ENCODE peak calls at places on chromosomes 16 and 17, in seven cellular contexts. One of them, this sample, is unnamed.

GRCh38 chr17:68295086-68295485 is 3.8 kb downstream of the ARSG start:
- DNase-seq in HFF-Myc: no peak
- DNase-seq in A549: no peak
- DNase-seq in fibroblast of lung: no peak
- DNase-seq in AG10803: no peak
- DNase-seq in body of pancreas: no peak
- DNase-seq in tibial nerve: no peak
- DNase-seq in this sample: no peak

GRCh38 chr17:72305472-72305871 is 184.7 kb downstream of the SOX9 start:
- DNase-seq in HFF-Myc: no peak
- DNase-seq in AG10803: no peak
- DNase-seq in tibial nerve: no peak
- DNase-seq in fibroblast of lung: no peak
- DNase-seq in A549: no peak
- DNase-seq in body of pancreas: no peak
- DNase-seq in this sample: no peak

GRCh38 chr17:38358586-38359513 is 7.2 kb downstream of the SOCS7 start:
- DNase-seq in AG10803: peak; percentile 36
- DNase-seq in tibial nerve: no peak
- DNase-seq in body of pancreas: no peak
- DNase-seq in fibroblast of lung: no peak
- DNase-seq in HFF-Myc: no peak
- DNase-seq in A549: no peak
- DNase-seq in this sample: no peak

GRCh38 chr17:50347087-50347893 is 1.4 kb downstream of the XYLT2 start:
- DNase-seq in HFF-Myc: no peak
- DNase-seq in fibroblast of lung: no peak
- DNase-seq in A549: no peak
- DNase-seq in tibial nerve: no peak
- DNase-seq in body of pancreas: no peak
- DNase-seq in AG10803: no peak
- DNase-seq in this sample: no peak

GRCh38 chr17:50102164-50102991 is 7.2 kb downstream of the PDK2 start:
- DNase-seq in HFF-Myc: no peak
- DNase-seq in AG10803: no peak
- DNase-seq in A549: no peak
- DNase-seq in body of pancreas: peak; percentile 97
- DNase-seq in fibroblast of lung: no peak
- DNase-seq in tibial nerve: no peak
- DNase-seq in this sample: no peak

GRCh38 chr17:19360772-19361171 is 1.8 kb downstream of the B9D1 start:
- DNase-seq in A549: no peak
- DNase-seq in body of pancreas: no peak
- DNase-seq in HFF-Myc: no peak
- DNase-seq in fibroblast of lung: no peak
- DNase-seq in tibial nerve: no peak
- DNase-seq in AG10803: no peak
- DNase-seq in this sample: no peak

GRCh38 chr17:57552114-57552601 is 192.9 kb downstream of the CCDC182 start:
- DNase-seq in body of pancreas: no peak
- DNase-seq in A549: no peak
- DNase-seq in tibial nerve: no peak
- DNase-seq in AG10803: no peak
- DNase-seq in fibroblast of lung: peak; percentile 34
- DNase-seq in HFF-Myc: no peak
- DNase-seq in this sample: peak; percentile 57

GRCh38 chr16:25063102-25063501 is 47.9 kb upstream of the ARHGAP17 start:
- DNase-seq in fibroblast of lung: no peak
- DNase-seq in tibial nerve: no peak
- DNase-seq in AG10803: no peak
- DNase-seq in body of pancreas: no peak
- DNase-seq in HFF-Myc: no peak
- DNase-seq in A549: no peak
- DNase-seq in this sample: no peak

GRCh38 chr17:75595284-75595918 is 7.8 kb downstream of the MYO15B start:
- DNase-seq in AG10803: no peak
- DNase-seq in HFF-Myc: no peak
- DNase-seq in tibial nerve: no peak
- DNase-seq in fibroblast of lung: no peak
- DNase-seq in A549: no peak
- DNase-seq in body of pancreas: no peak
- DNase-seq in this sample: no peak

GRCh38 chr17:42472709-42473521 is 14.2 kb downstream of the ATP6V0A1 start:
- DNase-seq in AG10803: peak; percentile 97
- DNase-seq in HFF-Myc: no peak
- DNase-seq in fibroblast of lung: peak; percentile 78
- DNase-seq in tibial nerve: no peak
- DNase-seq in A549: peak; percentile 45
- DNase-seq in body of pancreas: no peak
- DNase-seq in this sample: peak; percentile 89

GRCh38 chr17:56021681-56022205 is 131.5 kb upstream of the ANKFN1 start:
- DNase-seq in body of pancreas: no peak
- DNase-seq in tibial nerve: no peak
- DNase-seq in fibroblast of lung: no peak
- DNase-seq in AG10803: no peak
- DNase-seq in A549: no peak
- DNase-seq in HFF-Myc: no peak
- DNase-seq in this sample: no peak

GRCh38 chr16:84277244-84277823 is 17.3 kb upstream of the WFDC1 start:
- DNase-seq in body of pancreas: peak; percentile 66
- DNase-seq in A549: peak; percentile 59
- DNase-seq in tibial nerve: peak; percentile 78
- DNase-seq in HFF-Myc: no peak
- DNase-seq in AG10803: peak; percentile 36
- DNase-seq in fibroblast of lung: peak; percentile 60
- DNase-seq in this sample: peak; percentile 63

GRCh38 chr17:45650601-45651000 is 133.5 kb upstream of the CRHR1 start:
- DNase-seq in HFF-Myc: no peak
- DNase-seq in fibroblast of lung: no peak
- DNase-seq in body of pancreas: no peak
- DNase-seq in A549: no peak
- DNase-seq in AG10803: no peak
- DNase-seq in tibial nerve: no peak
- DNase-seq in this sample: no peak

DNA sequence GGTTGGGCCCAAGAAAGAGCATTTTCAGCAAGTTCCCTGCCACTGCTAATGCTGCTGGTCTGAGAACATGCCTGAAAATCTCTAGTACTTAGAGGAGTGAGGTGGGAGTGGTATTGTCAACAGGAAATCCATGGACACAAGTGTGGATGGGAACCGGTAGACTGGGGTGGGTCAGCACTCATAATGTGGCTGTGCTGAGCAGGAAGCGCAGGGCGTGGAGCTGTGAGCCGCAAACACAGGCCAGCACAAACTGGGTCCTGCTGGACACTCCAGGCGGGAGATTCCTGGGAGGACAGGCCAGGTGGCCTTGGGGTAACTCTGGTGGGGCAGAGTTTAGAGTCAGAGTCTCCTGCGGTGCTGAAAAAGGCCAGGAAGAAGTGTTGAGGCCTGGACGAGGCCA is 62.5 kb downstream of the BANP start:
- DNase-seq in body of pancreas: no peak
- DNase-seq in fibroblast of lung: no peak
- DNase-seq in tibial nerve: no peak
- DNase-seq in A549: no peak
- DNase-seq in AG10803: no peak
- DNase-seq in HFF-Myc: no peak
- DNase-seq in this sample: no peak
- H3K4me3 ChIP-seq in body of pancreas: no peak overlapping the region
- H3K4me3 ChIP-seq in fibroblast of lung: no peak overlapping the region
- H3K4me3 ChIP-seq in tibial nerve: no peak overlapping the region
- H3K4me3 ChIP-seq in A549: no peak overlapping the region
- H3K4me3 ChIP-seq in AG10803: no peak overlapping the region
- H3K4me3 ChIP-seq in HFF-Myc: no peak overlapping the region
- H3K4me3 ChIP-seq in this sample: no peak overlapping the region

GRCh38 chr17:15092261-15092660 is 172.9 kb downstream of the PMP22 start:
- DNase-seq in fibroblast of lung: no peak
- DNase-seq in HFF-Myc: no peak
- DNase-seq in body of pancreas: no peak
- DNase-seq in A549: no peak
- DNase-seq in AG10803: no peak
- DNase-seq in tibial nerve: no peak
- DNase-seq in this sample: no peak

GRCh38 chr17:15092762-15093161 is 172.4 kb downstream of the PMP22 start:
- DNase-seq in HFF-Myc: peak; percentile 26
- DNase-seq in body of pancreas: no peak
- DNase-seq in tibial nerve: no peak
- DNase-seq in A549: no peak
- DNase-seq in AG10803: peak; percentile 38
- DNase-seq in fibroblast of lung: peak; percentile 32
- DNase-seq in this sample: peak; percentile 59

GRCh38 chr17:15090533-15090932 is 174.6 kb downstream of the PMP22 start:
- DNase-seq in fibroblast of lung: no peak
- DNase-seq in A549: no peak
- DNase-seq in HFF-Myc: no peak
- DNase-seq in tibial nerve: no peak
- DNase-seq in AG10803: no peak
- DNase-seq in body of pancreas: no peak
- DNase-seq in this sample: no peak

GRCh38 chr17:15087946-15088345 is 177.2 kb downstream of the PMP22 start:
- DNase-seq in fibroblast of lung: no peak
- DNase-seq in AG10803: no peak
- DNase-seq in A549: no peak
- DNase-seq in body of pancreas: no peak
- DNase-seq in tibial nerve: no peak
- DNase-seq in HFF-Myc: no peak
- DNase-seq in this sample: no peak

GRCh38 chr17:15091825-15092224 is 173.3 kb downstream of the PMP22 start:
- DNase-seq in A549: peak; percentile 26
- DNase-seq in tibial nerve: no peak
- DNase-seq in HFF-Myc: no peak
- DNase-seq in fibroblast of lung: peak; percentile 12
- DNase-seq in body of pancreas: no peak
- DNase-seq in AG10803: no peak
- DNase-seq in this sample: peak; percentile 11
- TF ChIP-seq CTCF in A549: peak; percentile 23
- TF ChIP-seq CTCF in tibial nerve: no peak
- TF ChIP-seq CTCF in HFF-Myc: peak; percentile 30
- TF ChIP-seq CTCF in fibroblast of lung: peak; percentile 16
- TF ChIP-seq CTCF in body of pancreas: no peak
- TF ChIP-seq CTCF in AG10803: no peak
- TF ChIP-seq CTCF in this sample: peak; percentile 31

DNA sequence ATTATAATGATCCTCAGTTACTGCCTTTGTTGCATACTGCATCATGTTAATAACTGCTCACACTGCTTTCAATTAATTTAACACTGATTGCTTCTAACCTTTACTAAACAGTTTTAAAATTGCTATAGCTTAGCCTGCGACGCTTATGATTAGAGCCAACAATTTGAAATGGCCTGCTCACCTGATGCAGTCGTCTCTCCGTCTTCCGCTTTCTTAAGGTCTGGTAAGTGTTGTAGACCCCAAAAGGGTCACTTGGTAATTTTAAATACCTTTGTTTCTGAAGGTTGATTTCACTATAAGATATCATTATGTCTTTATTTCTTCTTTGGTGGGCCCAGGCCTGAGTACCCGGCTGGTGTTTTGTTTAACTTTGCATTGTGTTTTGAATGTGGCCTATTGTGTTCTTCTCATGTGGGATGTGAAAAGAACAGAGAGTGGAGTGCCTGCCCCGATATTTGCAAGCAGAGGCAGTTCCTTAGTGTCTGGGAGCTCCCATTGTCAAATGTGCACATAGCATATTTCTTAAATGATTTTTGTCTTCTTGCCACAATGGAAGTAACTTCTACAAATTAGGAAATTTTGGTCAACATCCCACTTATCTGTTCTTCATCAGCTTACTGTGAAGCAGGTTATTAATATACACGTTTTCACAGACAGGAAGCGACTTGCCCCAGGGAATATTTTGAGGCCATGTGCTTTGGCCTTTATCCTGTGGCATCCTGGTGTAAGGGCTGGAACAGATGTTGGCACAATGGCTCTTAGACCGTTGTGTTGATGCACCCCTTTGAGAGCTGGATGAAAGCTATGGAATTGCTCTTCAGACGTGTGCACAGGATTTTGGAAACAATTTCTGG is 2.9 kb downstream of the PHKB start:
- DNase-seq in A549: no peak
- DNase-seq in body of pancreas: no peak
- DNase-seq in HFF-Myc: no peak
- DNase-seq in fibroblast of lung: no peak
- DNase-seq in tibial nerve: no peak
- DNase-seq in AG10803: peak; percentile 16
- DNase-seq in this sample: no peak
- H3K4me3 ChIP-seq in A549: no peak overlapping the region
- H3K4me3 ChIP-seq in body of pancreas: no peak overlapping the region
- H3K4me3 ChIP-seq in HFF-Myc: no peak overlapping the region
- H3K4me3 ChIP-seq in fibroblast of lung: no peak overlapping the region
- H3K4me3 ChIP-seq in tibial nerve: no peak overlapping the region
- H3K4me3 ChIP-seq in AG10803: no peak overlapping the region
- H3K4me3 ChIP-seq in this sample: no peak overlapping the region

DNA sequence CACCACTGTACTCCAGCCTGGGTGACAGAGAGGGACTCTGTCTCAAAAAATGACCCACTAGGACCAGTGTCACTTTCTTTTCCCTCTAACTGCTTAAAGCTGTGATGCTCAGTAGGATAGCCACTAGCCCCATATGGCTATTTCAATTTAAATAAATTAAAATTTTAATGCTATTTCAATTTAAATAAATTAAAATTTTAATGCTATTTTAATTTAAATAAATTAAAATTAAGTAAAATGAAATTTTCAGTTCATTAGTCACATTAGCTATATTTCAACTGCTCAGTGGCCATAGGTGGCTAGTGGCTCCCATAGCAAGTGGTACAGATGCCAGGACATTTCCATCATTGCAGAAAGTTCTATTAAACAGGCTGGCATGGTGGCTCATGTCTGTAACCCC is 43.0 kb downstream of the NLRC5 start:
- DNase-seq in AG10803: no peak
- DNase-seq in fibroblast of lung: no peak
- DNase-seq in A549: no peak
- DNase-seq in body of pancreas: no peak
- DNase-seq in HFF-Myc: no peak
- DNase-seq in tibial nerve: no peak
- DNase-seq in this sample: no peak
- TF ChIP-seq CTCF in AG10803: no peak
- TF ChIP-seq CTCF in fibroblast of lung: no peak
- TF ChIP-seq CTCF in A549: no peak
- TF ChIP-seq CTCF in body of pancreas: no peak
- TF ChIP-seq CTCF in HFF-Myc: no peak
- TF ChIP-seq CTCF in tibial nerve: no peak
- TF ChIP-seq CTCF in this sample: no peak

GRCh38 chr16:10988164-10988803 is 43.9 kb downstream of the CLEC16A start:
- DNase-seq in A549: no peak
- DNase-seq in fibroblast of lung: no peak
- DNase-seq in AG10803: no peak
- DNase-seq in body of pancreas: no peak
- DNase-seq in tibial nerve: no peak
- DNase-seq in HFF-Myc: no peak
- DNase-seq in this sample: no peak

GRCh38 chr16:10990378-10990777 is 46.0 kb downstream of the CLEC16A start:
- DNase-seq in HFF-Myc: no peak
- DNase-seq in tibial nerve: no peak
- DNase-seq in fibroblast of lung: no peak
- DNase-seq in AG10803: no peak
- DNase-seq in body of pancreas: no peak
- DNase-seq in A549: no peak
- DNase-seq in this sample: no peak

GRCh38 chr16:10987361-10988163 is 43.2 kb downstream of the CLEC16A start:
- DNase-seq in HFF-Myc: no peak
- DNase-seq in fibroblast of lung: no peak
- DNase-seq in tibial nerve: no peak
- DNase-seq in A549: no peak
- DNase-seq in AG10803: no peak
- DNase-seq in body of pancreas: no peak
- DNase-seq in this sample: no peak

GRCh38 chr16:10989494-10989893 is 45.1 kb downstream of the CLEC16A start:
- DNase-seq in body of pancreas: no peak
- DNase-seq in AG10803: no peak
- DNase-seq in fibroblast of lung: no peak
- DNase-seq in HFF-Myc: no peak
- DNase-seq in A549: no peak
- DNase-seq in tibial nerve: no peak
- DNase-seq in this sample: no peak

GRCh38 chr16:10988879-10989278 is 44.5 kb downstream of the CLEC16A start:
- DNase-seq in AG10803: no peak
- DNase-seq in tibial nerve: no peak
- DNase-seq in HFF-Myc: no peak
- DNase-seq in A549: no peak
- DNase-seq in body of pancreas: no peak
- DNase-seq in fibroblast of lung: no peak
- DNase-seq in this sample: no peak
- H3K4me3 ChIP-seq in AG10803: no peak overlapping the region
- H3K4me3 ChIP-seq in tibial nerve: no peak overlapping the region
- H3K4me3 ChIP-seq in HFF-Myc: no peak overlapping the region
- H3K4me3 ChIP-seq in A549: no peak overlapping the region
- H3K4me3 ChIP-seq in body of pancreas: no peak overlapping the region
- H3K4me3 ChIP-seq in fibroblast of lung: no peak overlapping the region
- H3K4me3 ChIP-seq in this sample: no peak overlapping the region

This sample was measured in choroid plexus epithelial cell.